ENCODE peak calls at places on chromosomes 5 and 9, in six cellular contexts. R is trophoblast cell, X is colonic mucosa, H is PC-9, Q is tibial artery, G is fibroblast of lung. F is an unnamed sample. For H3K27me3 and H3K4me1, the result is how much of the 10 kb centered on the place peaks cover.

GRCh38 chr9:15696979-15697378 is 144.1 kb downstream of the CCDC171 start:
- DNase-seq in R (no peak), H (no peak), G (peak), X (no peak), Q (no peak), F (no peak)

GRCh38 chr5:114857951-114858401 is 311.7 kb downstream of the TRIM36 start:
- DNase-seq in H (no peak), X (no peak), G (peak), R (no peak), Q (no peak), F (no peak)

GRCh38 chr5:112084149-112084548 is 327.2 kb upstream of the NREP start:
- DNase-seq in Q (no peak), H (no peak), R (no peak), X (no peak), G (no peak), F (no peak)

GRCh38 chr5:175261098-175261497 is 182.9 kb downstream of the DRD1 start:
- DNase-seq in G (no peak), H (no peak), R (peak), X (no peak), Q (no peak), F (no peak)

GRCh38 chr9:133735415-133735775 is 2.8 kb downstream of the SARDH start:
- DNase-seq in H (no peak), X (no peak), Q (no peak), G (no peak), R (no peak), F (no peak)

GRCh38 chr5:142627371-142628217 is 58.3 kb downstream of the FGF1 start:
- DNase-seq in Q (no peak), X (no peak), G (no peak), H (no peak), R (peak), F (no peak)

GRCh38 chr5:126414874-126415502 is 8.2 kb upstream of the GRAMD2B start:
- DNase-seq in H (no peak), G (peak), X (no peak), R (no peak), Q (no peak), F (no peak)

GRCh38 chr5:57839025-57839424 is 356.4 kb upstream of the ACTBL2 start:
- DNase-seq in X (no peak), G (peak), Q (no peak), H (no peak), R (no peak), F (no peak)

GRCh38 chr5:126053630-126054029 is 369.6 kb upstream of the GRAMD2B start:
- DNase-seq in R (no peak), H (no peak), Q (no peak), X (no peak), G (no peak), F (no peak)

GRCh38 chr9:112487799-112488345 is 1.2 kb downstream of the KIAA1958 start:
- DNase-seq in R (no peak), X (peak), H (no peak), Q (no peak), G (peak), F (peak)

GRCh38 chr5:172086312-172086975 is 80.0 kb upstream of the FBXW11 start:
- DNase-seq in R (peak), X (no peak), G (no peak), Q (peak), H (no peak), F (peak)

GRCh38 chr5:34001231-34001935 is 6.5 kb downstream of the AMACR start:
- DNase-seq in Q (no peak), H (no peak), X (peak), G (peak), R (peak), F (peak)

GRCh38 chr5:177390363-177391300 is 6.4 kb downstream of the SLC34A1 start:
- DNase-seq in R (peak), Q (peak), H (peak), X (peak), G (peak), F (peak)

GRCh38 chr5:143676794-143677193 is 135.2 kb upstream of the HMHB1 start:
- DNase-seq in G (no peak), Q (no peak), R (no peak), X (no peak), H (no peak), F (no peak)

GRCh38 chr9:106532616-106533015 is 330.4 kb upstream of the ZNF462 start:
- DNase-seq in X (no peak), R (no peak), Q (no peak), H (no peak), G (no peak), F (no peak)

GRCh38 chr5:122262107-122262506 is 49.9 kb upstream of the SNCAIP start:
- DNase-seq in X (no peak), G (peak), R (peak), H (no peak), Q (no peak), F (no peak)

GRCh38 chr9:107597743-107598217 is 108.2 kb upstream of the KLF4 start:
- DNase-seq in H (no peak), G (no peak), X (peak), R (no peak), Q (no peak), F (peak)

GRCh38 chr9:27791311-27791710 is 218.0 kb upstream of the C9orf72 start:
- DNase-seq in X (no peak), G (peak), R (no peak), Q (no peak), H (no peak), F (no peak)

GRCh38 chr9:121944741-121945191 is 148.3 kb downstream of the TTLL11 start:
- DNase-seq in G (peak), R (peak), X (no peak), Q (no peak), H (peak), F (no peak)

GRCh38 chr5:102545175-102545574 is 46.4 kb upstream of the SLCO6A1 start:
- DNase-seq in R (peak), G (no peak), H (no peak), Q (no peak), X (no peak), F (no peak)

GRCh38 chr9:7169717-7170348 is 412.1 kb downstream of the KDM4C start:
- DNase-seq in G (peak), X (no peak), H (no peak), Q (no peak), R (no peak), F (no peak)

GRCh38 chr5:159874308-159874707 is 42.0 kb upstream of the ADRA1B start:
- DNase-seq in H (peak), X (no peak), G (peak), R (no peak), Q (no peak), F (no peak)

GRCh38 chr9:123928471-123929176 is 1.3 kb downstream of the DENND1A start:
- DNase-seq in G (peak), H (no peak), R (peak), Q (no peak), X (peak), F (no peak)

GRCh38 chr9:35490155-35490909 is 421 bp downstream of the RUSC2 start:
- DNase-seq in Q (no peak), R (peak), G (no peak), X (peak), H (peak), F (peak)

GRCh38 chr5:67702008-67702407 is 505.4 kb upstream of the CD180 start:
- DNase-seq in X (no peak), R (no peak), H (no peak), Q (no peak), G (no peak), F (no peak)

GRCh38 chr5:167982-168660 is 23.2 kb upstream of the LRRC14B start:
- DNase-seq in Q (peak), R (no peak), G (peak), X (no peak), H (no peak), F (no peak)

GRCh38 chr9:35481347-35481975 is 8.4 kb upstream of the RUSC2 start:
- DNase-seq in H (peak), R (peak), X (peak), Q (peak), G (peak), F (peak)

GRCh38 chr9:134002796-134003195 is 10.7 kb upstream of the VAV2 start:
- DNase-seq in R (no peak), X (no peak), H (no peak), Q (no peak), G (no peak), F (no peak)

GRCh38 chr5:172377438-172377837 is 76.9 kb downstream of the SH3PXD2B start:
- DNase-seq in H (no peak), R (no peak), X (no peak), G (no peak), Q (no peak), F (no peak)

GRCh38 chr5:1799110-1799601 is 481 bp downstream of the MRPL36 start:
- DNase-seq in Q (no peak), G (peak), H (peak), X (peak), R (peak), F (peak)

GRCh38 chr5:140362875-140363630 is 3.1 kb downstream of the SLC4A9 start:
- DNase-seq in H (peak), X (peak), G (peak), Q (peak), R (peak), F (peak)

GRCh38 chr9:134695144-134695543 is 53.5 kb downstream of the COL5A1 start:
- DNase-seq in G (no peak), H (no peak), X (no peak), Q (no peak), R (no peak), F (no peak)

GRCh38 chr5:167217097-167217743 is 1074.2 kb upstream of the WWC1 start:
- DNase-seq in G (no peak), R (no peak), X (no peak), H (no peak), Q (no peak), F (no peak)

GRCh38 chr5:68303038-68303738 is 87.6 kb downstream of the PIK3R1 start:
- DNase-seq in H (no peak), R (peak), Q (no peak), X (no peak), G (peak), F (no peak)

DNA sequence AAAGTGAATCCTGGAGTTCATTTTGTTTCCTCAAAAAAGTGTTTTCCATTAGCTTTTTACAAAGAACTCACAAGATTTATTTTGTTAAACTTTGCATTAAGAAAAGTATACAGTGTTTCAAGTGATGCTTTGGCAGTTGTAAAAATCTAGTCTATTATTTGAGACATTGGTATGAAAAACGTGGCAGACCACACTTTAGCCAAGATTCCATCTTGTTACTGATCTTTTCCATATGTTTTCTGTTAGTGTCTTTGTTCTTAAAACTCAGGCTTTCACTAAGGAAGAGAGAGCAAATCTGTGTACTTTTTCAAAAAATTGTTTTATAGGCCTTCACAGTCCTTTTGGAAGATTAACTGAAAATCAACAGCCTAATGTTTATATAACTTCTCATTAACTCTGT is 1.3 kb upstream of the OMD start:
- DNase-seq in H (no peak), R (no peak), G (peak), Q (no peak), X (no peak), F (no peak)
- H3K27ac ChIP-seq in H (no peak), R (no peak), G (no peak), Q (peak), X (no peak), F (no peak)

GRCh38 chr9:130423272-130423671 is 21.5 kb upstream of the ASS1 start:
- DNase-seq in X (no peak), G (no peak), R (no peak), Q (no peak), H (no peak), F (no peak)

GRCh38 chr9:130425741-130426466 is 18.9 kb upstream of the ASS1 start:
- DNase-seq in G (no peak), H (no peak), Q (no peak), X (peak), R (no peak), F (peak)

GRCh38 chr9:130426467-130426773 is 18.3 kb upstream of the ASS1 start:
- DNase-seq in G (no peak), H (no peak), R (no peak), X (no peak), Q (no peak), F (no peak)

GRCh38 chr9:130426883-130427282 is 17.9 kb upstream of the ASS1 start:
- DNase-seq in G (peak), H (peak), R (no peak), Q (peak), X (peak), F (peak)

GRCh38 chr9:130424781-130425310 is 19.9 kb upstream of the ASS1 start:
- DNase-seq in H (no peak), R (no peak), Q (peak), X (no peak), G (no peak), F (no peak)
- H3K27me3 ChIP-seq in H (under half), R (under half), Q (under half), X (under half), G (under half), F (under half)

GRCh38 chr9:37994639-37995347 is 74.2 kb downstream of the SHB start:
- DNase-seq in R (peak), Q (peak), X (peak), G (peak), H (no peak), F (peak)
- H3K4me1 ChIP-seq in R (under half), Q (under half), X (under half), G (under half), H (under half), F (under half)

GRCh38 chr5:88388476-88389170 is 120.0 kb upstream of the TMEM161B start:
- DNase-seq in R (no peak), Q (no peak), X (no peak), G (no peak), H (no peak), F (no peak)

GRCh38 chr5:88393082-88393481 is 124.4 kb upstream of the TMEM161B start:
- DNase-seq in X (no peak), H (no peak), R (no peak), G (no peak), Q (no peak), F (no peak)

GRCh38 chr5:88389248-88390006 is 120.8 kb upstream of the TMEM161B start:
- DNase-seq in X (no peak), H (no peak), R (no peak), G (peak), Q (no peak), F (no peak)

GRCh38 chr5:88390007-88390385 is 121.4 kb upstream of the TMEM161B start:
- DNase-seq in H (no peak), Q (no peak), G (no peak), R (no peak), X (no peak), F (peak)

DNA sequence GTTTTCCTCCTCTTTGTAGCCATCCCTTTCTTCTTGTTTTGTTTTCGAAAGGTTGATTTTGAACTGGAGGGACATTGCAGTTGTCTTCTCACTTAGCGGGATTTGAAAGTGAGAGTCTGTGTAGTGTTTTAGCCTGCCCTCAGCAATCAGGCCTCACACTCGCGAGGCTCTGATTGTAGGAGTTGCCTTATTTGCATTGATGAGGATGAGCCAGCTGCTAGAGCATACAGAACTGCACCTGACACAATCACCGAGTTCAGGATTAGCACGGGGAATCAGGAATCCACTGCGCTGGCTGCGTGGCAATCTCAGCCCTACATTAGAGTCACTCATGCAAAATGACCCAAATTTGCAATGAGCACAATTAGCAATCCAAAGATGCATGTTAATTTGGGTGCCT is 122.5 kb upstream of the TMEM161B start:
- DNase-seq in Q (no peak), G (no peak), H (no peak), R (no peak), X (no peak), F (no peak)
- H3K27ac ChIP-seq in Q (no peak), G (no peak), H (no peak), R (no peak), X (no peak), F (no peak)

F was measured in small intestine.